ENCODE peak calls at places on chromosomes 4 and X, in ten cellular contexts. O is brain microvascular endothelial cell, N is tibial nerve, A is astrocyte of the cerebellum, Z is A549, W is WTC11, C is GM12865, G is psoas muscle, P is right atrium auricular region, S is heart right ventricle. Q is an unnamed sample.

GRCh38 chr4:48329976-48330375 is 11.4 kb upstream of the SLAIN2 start:
- DNase-seq in S (no peak), O (peak; percentile 40), A (peak; percentile 94), Z (peak; percentile 19), G (no peak), W (no peak), C (no peak), N (no peak), P (no peak), Q (no peak)

GRCh38 chr4:144204431-144204830 is 63.9 kb upstream of the GYPA start:
- DNase-seq in N (no peak), A (no peak), C (no peak), Z (no peak), S (no peak), P (no peak), G (no peak), O (no peak), W (no peak), Q (no peak)

GRCh38 chr4:73985528-73985852 is 2.5 kb downstream of the PPBP start:
- DNase-seq in W (no peak), O (no peak), G (no peak), A (no peak), C (no peak), N (no peak), P (no peak), Z (no peak), S (no peak), Q (no peak)

GRCh38 chrX:44946771-44947170 is 73.8 kb downstream of the KDM6A start:
- DNase-seq in C (no peak), N (no peak), G (no peak), S (no peak), P (no peak), Z (no peak), A (no peak), W (no peak), O (peak; percentile 36), Q (no peak)

GRCh38 chr4:177718514-177718913 is 276.3 kb upstream of the AGA start:
- DNase-seq in O (no peak), W (no peak), P (no peak), N (no peak), C (no peak), A (no peak), Z (no peak), S (no peak), G (no peak), Q (no peak)

GRCh38 chrX:130694983-130695382 is 208.0 kb downstream of the ENOX2 start:
- DNase-seq in N (no peak), O (no peak), C (no peak), Z (no peak), A (no peak), S (no peak), P (no peak), G (no peak), W (no peak), Q (no peak)

GRCh38 chr4:106569151-106570029 is 200.8 kb upstream of the GIMD1 start:
- DNase-seq in O (no peak), P (no peak), A (no peak), W (no peak), Z (no peak), C (peak; percentile 1), S (no peak), N (no peak), G (peak; percentile 19), Q (no peak)

GRCh38 chr4:108483650-108484049 is 136.7 kb upstream of the RPL34 start:
- DNase-seq in P (no peak), W (no peak), O (no peak), N (no peak), G (no peak), C (no peak), Z (no peak), A (no peak), S (no peak), Q (no peak)

GRCh38 chr4:114386637-114387233 is 211.9 kb upstream of the UGT8 start:
- DNase-seq in Z (peak; percentile 22), A (peak; percentile 29), O (peak; percentile 39), P (no peak), C (peak; percentile 53), S (no peak), N (peak; percentile 21), W (no peak), G (no peak), Q (no peak)

GRCh38 chr4:182089326-182089725 is 153.9 kb upstream of the TENM3 start:
- DNase-seq in C (peak; percentile 19), P (no peak), S (no peak), A (no peak), O (no peak), N (no peak), W (peak; percentile 21), G (no peak), Z (no peak), Q (no peak)

GRCh38 chr4:113394108-113394729 is 344.8 kb downstream of the ANK2 start:
- DNase-seq in W (no peak), C (no peak), G (no peak), O (no peak), A (no peak), Z (no peak), S (no peak), N (no peak), P (no peak), Q (no peak)

GRCh38 chr4:18318682-18319410 is 297.3 kb upstream of the LCORL start:
- DNase-seq in G (no peak), N (peak; percentile 6), C (no peak), Z (no peak), A (no peak), P (peak; percentile 60), S (peak; percentile 42), O (peak; percentile 0), W (no peak), Q (no peak)

GRCh38 chrX:64394059-64394873 is 986 bp downstream of the MTMR8 start:
- DNase-seq in N (no peak), C (no peak), W (no peak), G (no peak), S (no peak), Z (no peak), O (no peak), P (no peak), A (no peak), Q (no peak)

GRCh38 chr4:119785963-119786362 is 157.4 kb upstream of the PDE5A start:
- DNase-seq in Z (peak; percentile 25), P (no peak), S (no peak), A (peak; percentile 27), C (no peak), N (no peak), O (peak; percentile 8), G (no peak), W (peak; percentile 22), Q (no peak)
- TF ChIP-seq CTCF in Z (peak; percentile 28), P (peak; percentile 55), S (peak; percentile 60), A (peak; percentile 49), C (peak; percentile 9), N (no peak), O (peak; percentile 45), G (peak; percentile 55), W (peak; percentile 25), Q (no peak)

GRCh38 chr4:138225477-138225876 is 16.7 kb downstream of the SLC7A11 start:
- DNase-seq in W (no peak), O (no peak), S (no peak), G (no peak), P (no peak), Z (no peak), N (no peak), C (no peak), A (no peak), Q (no peak)

GRCh38 chr4:138223191-138223910 is 18.8 kb downstream of the SLC7A11 start:
- DNase-seq in P (no peak), N (no peak), Z (peak; percentile 53), C (no peak), W (no peak), O (no peak), G (no peak), S (no peak), A (no peak), Q (no peak)

GRCh38 chr4:138224614-138225013 is 17.5 kb downstream of the SLC7A11 start:
- DNase-seq in N (no peak), W (no peak), O (no peak), G (no peak), Z (no peak), A (no peak), P (no peak), S (no peak), C (no peak), Q (no peak)

GRCh38 chr4:138218976-138219375 is 23.2 kb downstream of the SLC7A11 start:
- DNase-seq in A (no peak), W (no peak), N (no peak), G (no peak), Z (no peak), C (no peak), P (no peak), S (no peak), O (no peak), Q (no peak)

DNA sequence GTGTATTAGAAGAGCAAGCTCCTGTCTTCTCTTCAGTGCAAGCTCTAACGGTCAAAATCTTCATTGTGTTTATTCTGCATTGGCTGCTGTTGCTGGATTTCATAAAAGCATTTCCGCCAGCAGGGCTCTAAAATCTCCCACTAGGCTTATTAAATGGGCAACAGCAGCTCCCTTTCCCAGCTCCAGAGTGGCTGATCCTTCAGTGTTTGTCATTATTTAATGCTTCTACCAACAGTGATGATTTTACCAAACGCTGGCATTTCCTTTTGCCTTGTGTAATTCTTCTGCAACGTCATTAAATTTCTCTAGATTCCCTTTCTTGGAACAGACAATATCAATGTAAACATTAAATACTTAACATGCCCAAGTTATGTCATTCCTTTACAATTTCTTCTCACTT is 20.1 kb downstream of the SLC7A11 start:
- DNase-seq in N (no peak), O (peak; percentile 66), A (peak; percentile 36), G (no peak), C (no peak), W (no peak), P (no peak), S (no peak), Z (peak; percentile 89), Q (no peak)
- TF ChIP-seq CTCF in N (no peak), O (peak; percentile 30), A (no peak), G (no peak), C (no peak), W (no peak), P (no peak), S (no peak), Z (no peak), Q (no peak)

GRCh38 chrX:101357166-101357795 is 8.7 kb upstream of the TIMM8A start:
- DNase-seq in O (peak; percentile 12), A (no peak), W (no peak), G (no peak), C (peak; percentile 13), N (no peak), Z (peak; percentile 28), P (no peak), S (no peak), Q (no peak)
- TF ChIP-seq CTCF in O (peak; percentile 44), A (peak; percentile 41), W (no peak), G (peak; percentile 11), C (peak; percentile 15), N (no peak), Z (no peak), P (no peak), S (no peak), Q (no peak)

DNA sequence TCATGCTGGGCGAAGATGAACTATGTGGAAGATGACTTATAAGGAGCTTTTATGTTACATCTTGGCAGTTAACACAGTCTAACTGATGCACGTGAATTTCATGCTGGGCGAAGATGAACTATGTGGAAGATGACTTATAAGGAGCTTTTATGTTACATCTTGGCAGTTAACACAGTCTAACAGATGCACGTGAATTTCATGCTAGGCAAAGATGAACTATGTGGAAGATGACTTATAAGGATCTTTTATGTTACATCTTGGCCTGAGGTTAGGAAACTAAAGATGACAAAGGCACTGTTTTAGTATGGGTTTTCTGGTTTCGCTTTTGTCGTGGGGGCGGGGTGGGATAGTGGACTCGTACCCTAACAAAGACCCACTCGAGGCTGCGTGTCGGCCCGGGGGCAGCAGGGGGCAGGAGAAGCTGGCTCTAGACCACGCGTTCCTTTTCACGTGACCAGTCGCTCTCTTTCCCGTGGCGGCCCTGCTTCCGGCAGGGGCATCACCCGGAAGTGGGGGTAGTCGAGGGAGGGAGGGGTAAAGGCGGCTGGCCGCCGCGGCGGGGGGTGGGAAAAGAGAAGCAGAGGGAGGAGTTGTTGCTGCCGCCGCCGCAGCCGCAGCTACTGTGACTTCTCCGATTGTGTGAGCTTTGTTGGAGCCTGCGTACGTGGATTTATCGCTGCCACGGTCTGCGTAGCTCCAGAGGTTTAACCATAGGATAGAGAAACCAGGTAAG is at the start of gene ATP7A:
- DNase-seq in O (peak; percentile 84), N (peak; percentile 75), S (peak; percentile 89), W (peak; percentile 78), G (peak; percentile 94), C (peak; percentile 95), A (peak; percentile 54), Z (peak; percentile 92), P (peak; percentile 87), Q (peak; percentile 80)
- TF ChIP-seq CTCF in O (peak; percentile 68), N (peak; percentile 53), S (peak; percentile 49), W (no peak), G (peak; percentile 43), C (peak; percentile 62), A (peak; percentile 47), Z (peak; percentile 62), P (peak; percentile 76), Q (peak; percentile 55)